ENCODE peak calls at places on chromosomes 11 and 22, in ten cellular contexts. V is H9; P is SW 1271; E is iPS-NIHi11; K is NCI-H2029 treated with DMSO at 0.1 percent for 48 hours; N is left colon; C is EL; F is stimulated activated CD8-positive, alpha-beta memory T cell treated with anti-CD3 and anti-CD28 coated beads, Interleukin-7, amount 100 ng/mL, for 4 hours; O is NCI-H460; U is NAMALWA. R is an unnamed sample.

GRCh38 chr11:119192111-119192510 is 6.8 kb downstream of the NHERF4 start:
- DNase-seq in K (no peak), U (no peak), P (no peak), C (no peak), F (no peak), N (no peak), V (no peak), E (no peak), O (no peak), R (no peak)

GRCh38 chr11:10809373-10810199 is 860 bp upstream of the EIF4G2 start:
- DNase-seq in N (peak; percentile 45), V (peak; percentile 69), P (peak; percentile 34), F (no peak), C (peak; percentile 85), K (no peak), U (peak; percentile 61), O (peak; percentile 28), E (peak; percentile 73), R (no peak)

GRCh38 chr11:884578-885070 is 26.0 kb downstream of the CHID1 start:
- DNase-seq in C (no peak), P (no peak), O (no peak), V (no peak), E (no peak), N (no peak), U (no peak), K (no peak), F (no peak), R (no peak)

GRCh38 chr22:46415816-46416536 is 80.5 kb downstream of the TRMU start:
- DNase-seq in U (no peak), N (no peak), K (no peak), V (no peak), C (no peak), E (no peak), F (no peak), O (no peak), P (no peak), R (no peak)

GRCh38 chr11:64204464-64204989 is 2.0 kb upstream of the FERMT3 start:
- DNase-seq in P (peak; percentile 71), U (peak; percentile 88), V (peak; percentile 84), C (peak; percentile 92), K (peak; percentile 88), E (peak; percentile 92), F (peak; percentile 67), O (peak; percentile 88), N (peak; percentile 87), R (peak; percentile 70)

GRCh38 chr11:68750197-68750987 is 928 bp downstream of the TESMIN start:
- DNase-seq in K (no peak), C (no peak), P (no peak), F (peak; percentile 12), E (peak; percentile 76), O (no peak), V (peak; percentile 94), N (no peak), U (no peak), R (no peak)

GRCh38 chr11:72969894-72970335 is 155.7 kb downstream of the ATG16L2 start:
- DNase-seq in N (no peak), E (no peak), V (no peak), K (no peak), C (peak; percentile 81), P (no peak), F (no peak), O (no peak), U (no peak), R (no peak)

GRCh38 chr11:130124096-130124495 is 35.5 kb upstream of the ST14 start:
- DNase-seq in P (peak; percentile 58), F (no peak), U (no peak), K (no peak), N (peak; percentile 51), V (no peak), O (peak; percentile 93), C (peak; percentile 85), E (no peak), R (no peak)

GRCh38 chr11:1548221-1549070 is 23.6 kb downstream of the DUSP8 start:
- DNase-seq in V (peak; percentile 83), F (no peak), C (peak; percentile 64), K (peak; percentile 51), O (no peak), N (peak; percentile 92), E (peak; percentile 75), P (peak; percentile 35), U (no peak), R (no peak)

GRCh38 chr22:39466228-39467006 is 9.6 kb downstream of the MGAT3 start:
- DNase-seq in P (no peak), N (no peak), V (no peak), C (no peak), K (no peak), E (no peak), O (no peak), F (no peak), U (no peak), R (no peak)

GRCh38 chr11:36738292-36738861 is 140.3 kb upstream of the RAG2 start:
- DNase-seq in U (no peak), O (no peak), N (no peak), F (no peak), C (no peak), K (no peak), V (no peak), P (no peak), E (no peak), R (no peak)

GRCh38 chr11:45715398-45715797 is 50.0 kb upstream of the CHST1 start:
- DNase-seq in K (no peak), O (no peak), E (no peak), P (no peak), N (no peak), U (no peak), F (no peak), C (no peak), V (no peak), R (no peak)

GRCh38 chr11:127474735-127475134 is 474.2 kb upstream of the KIRREL3 start:
- DNase-seq in K (no peak), V (no peak), C (no peak), U (no peak), E (no peak), O (no peak), F (no peak), P (no peak), N (no peak), R (no peak)

GRCh38 chr11:2990617-2991476 is 1.3 kb downstream of the NAP1L4 start:
- DNase-seq in E (no peak), O (no peak), V (no peak), N (no peak), C (peak; percentile 23), F (peak; percentile 12), K (no peak), P (no peak), U (peak; percentile 70), R (no peak)